ENCODE peak calls at places on chromosomes 5 and 9, in four cellular contexts. Z, K, O and D are unnamed samples.

GRCh38 chr5:156420665-156421064 is 93.7 kb downstream of the SGCD start:
- DNase-seq in K (peak), O (no peak), Z (no peak), D (no peak)

GRCh38 chr9:99433555-99433954 is 211.5 kb downstream of the SEC61B start:
- DNase-seq in K (peak), Z (peak), O (peak), D (no peak)

GRCh38 chr5:178466342-178466741 is 123.9 kb downstream of the COL23A1 start:
- DNase-seq in O (no peak), K (no peak), Z (no peak), D (no peak)

GRCh38 chr9:133468374-133468773 is 8.6 kb downstream of the CACFD1 start:
- DNase-seq in Z (no peak), O (no peak), K (no peak), D (no peak)

GRCh38 chr5:124663101-124663506 is 83.3 kb downstream of the ZNF608 start:
- DNase-seq in Z (no peak), O (no peak), K (no peak), D (no peak)

GRCh38 chr5:51383494-51384081 is 340 bp downstream of the ISL1 start:
- DNase-seq in Z (no peak), O (no peak), K (no peak), D (no peak)

GRCh38 chr9:65405253-65405652 is 120.2 kb upstream of the FOXD4L5 start:
- DNase-seq in Z (no peak), K (no peak), O (no peak), D (no peak)

GRCh38 chr5:132655821-132656773 is 1.9 kb upstream of the IL13 start:
- DNase-seq in Z (no peak), K (no peak), O (no peak), D (no peak)

GRCh38 chr9:7075154-7075553 is 317.4 kb downstream of the KDM4C start:
- DNase-seq in O (no peak), Z (no peak), K (no peak), D (no peak)

GRCh38 chr5:83701886-83702285 is 18.8 kb downstream of the HAPLN1 start:
- DNase-seq in K (peak), O (no peak), Z (no peak), D (no peak)

GRCh38 chr5:113246371-113246870 is 188.4 kb downstream of the TSSK1B start:
- DNase-seq in Z (peak), K (no peak), O (no peak), D (no peak)

GRCh38 chr5:142826741-142827492 is 56.7 kb downstream of the ARHGAP26 start:
- DNase-seq in O (peak), Z (no peak), K (peak), D (peak)

GRCh38 chr5:169607882-169608281 is 24.3 kb downstream of the SPDL1 start:
- DNase-seq in O (no peak), Z (no peak), K (no peak), D (no peak)

GRCh38 chr9:92561374-92562329 is 25.9 kb upstream of the ECM2 start:
- DNase-seq in K (peak), Z (no peak), O (no peak), D (no peak)

GRCh38 chr5:120150770-120151169 is 313.3 kb upstream of the PRR16 start:
- DNase-seq in K (no peak), O (no peak), Z (no peak), D (no peak)

GRCh38 chr5:93433422-93433821 is 147.6 kb downstream of the NR2F1-AS1 start:
- DNase-seq in K (peak), Z (peak), O (no peak), D (no peak)

GRCh38 chr9:16217933-16218830 is 652.3 kb downstream of the BNC2 start:
- DNase-seq in Z (no peak), O (no peak), K (no peak), D (no peak)

GRCh38 chr5:30845194-30845593 is 348.3 kb upstream of the CDH6 start:
- DNase-seq in K (no peak), Z (no peak), O (no peak), D (no peak)

GRCh38 chr9:127723013-127723412 is 7.1 kb downstream of the TTC16 start:
- DNase-seq in Z (no peak), K (no peak), O (no peak), D (no peak)

GRCh38 chr5:154352960-154353548 is 92.7 kb upstream of the SAP30L start:
- DNase-seq in K (no peak), Z (no peak), O (no peak), D (no peak)

GRCh38 chr5:156120777-156121176 is 206.2 kb upstream of the SGCD start:
- DNase-seq in O (no peak), Z (no peak), K (no peak), D (no peak)

GRCh38 chr5:140145818-140146522 is 20.2 kb downstream of the IGIP start:
- DNase-seq in K (peak), O (peak), Z (no peak), D (no peak)

GRCh38 chr5:162107591-162107990 is 40.0 kb downstream of the GABRG2 start:
- DNase-seq in K (no peak), Z (no peak), O (no peak), D (no peak)

GRCh38 chr9:121637441-121638222 is 13.8 kb upstream of the DAB2IP start:
- DNase-seq in K (peak), O (no peak), Z (no peak), D (no peak)

GRCh38 chr5:96984506-96985192 is 48.8 kb downstream of the LNPEP start:
- DNase-seq in O (no peak), Z (no peak), K (peak), D (no peak)

GRCh38 chr9:115006660-115007059 is 76.3 kb upstream of the TNFSF8 start:
- DNase-seq in Z (peak), K (peak), O (no peak), D (no peak)

GRCh38 chr5:170338272-170338671 is 40.7 kb upstream of the LCP2 start:
- DNase-seq in Z (no peak), K (no peak), O (no peak), D (peak)

GRCh38 chr9:36967997-36968396 is 66.1 kb downstream of the PAX5 start:
- DNase-seq in K (no peak), Z (no peak), O (no peak), D (no peak)

GRCh38 chr9:131277673-131278420 is 1.5 kb upstream of the FAM78A start:
- DNase-seq in K (peak), Z (no peak), O (peak), D (peak)

GRCh38 chr5:15320896-15321295 is 179.1 kb upstream of the FBXL7 start:
- DNase-seq in Z (no peak), O (no peak), K (no peak), D (no peak)

DNA sequence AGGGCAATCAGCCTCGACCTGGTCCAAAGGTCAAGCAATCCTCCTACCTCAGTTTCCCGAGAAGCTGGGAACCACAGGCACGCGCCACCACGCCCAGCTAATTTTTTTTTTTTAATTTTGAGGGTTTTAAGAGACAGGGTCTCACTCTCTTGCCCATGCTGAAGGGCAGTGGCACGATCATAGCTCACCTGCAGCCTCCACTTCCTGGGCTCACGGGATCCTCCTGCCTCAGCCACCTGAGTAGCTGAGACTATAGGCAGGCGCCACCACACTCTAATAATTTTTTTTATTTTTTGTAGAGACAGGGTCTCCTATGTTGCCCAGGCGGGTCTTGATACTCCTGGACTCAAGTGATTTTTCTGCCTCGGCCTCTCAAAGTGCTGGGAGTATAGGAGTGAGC is 1.6 kb downstream of the UIMC1 start:
- DNase-seq in Z (no peak), O (no peak), K (no peak), D (no peak)
- H3K4me3 ChIP-seq in Z (peak), O (no peak), K (no peak), D (peak)

GRCh38 chr9:34492051-34492450 is 30.7 kb downstream of the ENHO start:
- DNase-seq in O (no peak), K (no peak), Z (no peak), D (no peak)
- H3K4me3 ChIP-seq in O (no peak), K (no peak), Z (no peak), D (no peak)

GRCh38 chr5:2741946-2742345 is 9.5 kb downstream of the IRX2 start:
- DNase-seq in K (no peak), Z (no peak), O (no peak), D (no peak)

GRCh38 chr5:2738700-2739359 is 12.6 kb downstream of the IRX2 start:
- DNase-seq in O (no peak), K (no peak), Z (no peak), D (no peak)

GRCh38 chr5:2739360-2740050 is 12.0 kb downstream of the IRX2 start:
- DNase-seq in K (no peak), O (no peak), Z (no peak), D (no peak)

GRCh38 chr5:2740849-2741555 is 10.5 kb downstream of the IRX2 start:
- DNase-seq in Z (no peak), K (no peak), O (no peak), D (no peak)

DNA sequence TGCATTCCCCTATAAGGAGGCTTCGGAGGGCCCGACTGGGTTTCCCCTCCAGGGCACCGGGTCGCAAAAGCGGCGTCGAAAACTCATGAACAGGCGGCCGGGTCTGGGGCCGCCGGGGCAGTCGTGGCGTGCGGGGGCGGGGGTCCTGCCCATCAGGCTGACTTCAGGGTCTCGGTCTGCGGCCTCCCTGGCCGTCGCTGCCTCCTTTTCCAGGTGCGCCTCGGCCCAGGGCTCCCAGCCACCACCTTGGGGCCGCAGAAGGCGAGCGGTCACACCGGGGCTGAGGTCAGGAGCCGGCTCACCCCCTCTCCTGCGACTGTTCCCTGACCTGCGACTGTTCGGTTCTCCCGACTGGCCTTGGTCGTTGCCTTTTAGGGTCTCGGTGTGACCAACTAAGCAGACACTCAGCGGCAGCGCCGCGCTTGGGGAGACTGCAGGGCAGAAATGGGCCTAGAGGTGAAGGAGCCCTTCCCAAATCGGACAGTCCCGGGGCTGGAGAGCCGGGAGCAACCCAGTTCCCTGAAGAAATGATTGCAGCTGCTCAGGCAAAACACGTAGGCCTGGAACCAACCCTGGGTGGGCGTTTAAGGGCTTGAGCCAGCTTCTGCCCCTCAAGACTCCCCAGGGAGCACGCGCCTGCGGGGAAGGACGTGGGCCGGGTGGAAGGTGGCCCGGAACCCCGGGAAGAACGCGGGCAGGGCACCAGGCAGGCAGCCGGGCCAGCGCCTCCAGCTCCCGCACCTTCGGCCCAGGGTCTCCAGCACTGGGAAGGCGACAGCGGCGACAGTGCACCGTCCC is 11.2 kb downstream of the IRX2 start:
- DNase-seq in K (no peak), O (no peak), Z (no peak), D (no peak)
- H3K4me3 ChIP-seq in K (no peak), O (no peak), Z (peak), D (no peak)

DNA sequence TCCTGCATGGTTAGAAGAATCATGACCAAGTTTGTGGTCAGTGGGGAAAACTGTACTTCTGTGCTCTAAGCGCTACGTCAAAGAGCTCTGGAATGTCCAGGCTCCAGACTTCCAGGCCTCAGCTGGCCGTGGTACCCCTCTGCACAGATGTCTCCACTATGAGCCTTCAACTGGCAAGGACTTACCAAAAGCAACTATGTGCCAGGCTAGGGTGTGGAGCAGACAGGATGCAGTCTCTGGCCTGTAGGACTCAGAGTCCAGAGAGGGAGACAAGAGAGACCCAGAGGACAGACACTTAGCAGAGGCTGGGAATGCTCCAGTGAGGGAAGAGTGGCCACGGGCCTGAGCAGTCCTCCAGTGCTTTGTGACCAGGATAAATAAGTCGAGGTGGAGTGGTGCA is 31.0 kb upstream of the TCF7 start:
- DNase-seq in Z (no peak), K (peak), O (no peak), D (no peak)
- H3K4me3 ChIP-seq in Z (no peak), K (no peak), O (no peak), D (no peak)

GRCh38 chr5:172877496-172878260 is 43.6 kb downstream of the ERGIC1 start:
- DNase-seq in O (no peak), Z (no peak), K (no peak), D (no peak)

GRCh38 chr5:172879434-172879828 is 45.4 kb downstream of the ERGIC1 start:
- DNase-seq in O (no peak), Z (no peak), K (no peak), D (no peak)

GRCh38 chr5:172875372-172876279 is 41.6 kb downstream of the ERGIC1 start:
- DNase-seq in Z (no peak), O (no peak), K (no peak), D (peak)

GRCh38 chr5:172881691-172882370 is 47.8 kb downstream of the ERGIC1 start:
- DNase-seq in K (peak), O (no peak), Z (no peak), D (no peak)

DNA sequence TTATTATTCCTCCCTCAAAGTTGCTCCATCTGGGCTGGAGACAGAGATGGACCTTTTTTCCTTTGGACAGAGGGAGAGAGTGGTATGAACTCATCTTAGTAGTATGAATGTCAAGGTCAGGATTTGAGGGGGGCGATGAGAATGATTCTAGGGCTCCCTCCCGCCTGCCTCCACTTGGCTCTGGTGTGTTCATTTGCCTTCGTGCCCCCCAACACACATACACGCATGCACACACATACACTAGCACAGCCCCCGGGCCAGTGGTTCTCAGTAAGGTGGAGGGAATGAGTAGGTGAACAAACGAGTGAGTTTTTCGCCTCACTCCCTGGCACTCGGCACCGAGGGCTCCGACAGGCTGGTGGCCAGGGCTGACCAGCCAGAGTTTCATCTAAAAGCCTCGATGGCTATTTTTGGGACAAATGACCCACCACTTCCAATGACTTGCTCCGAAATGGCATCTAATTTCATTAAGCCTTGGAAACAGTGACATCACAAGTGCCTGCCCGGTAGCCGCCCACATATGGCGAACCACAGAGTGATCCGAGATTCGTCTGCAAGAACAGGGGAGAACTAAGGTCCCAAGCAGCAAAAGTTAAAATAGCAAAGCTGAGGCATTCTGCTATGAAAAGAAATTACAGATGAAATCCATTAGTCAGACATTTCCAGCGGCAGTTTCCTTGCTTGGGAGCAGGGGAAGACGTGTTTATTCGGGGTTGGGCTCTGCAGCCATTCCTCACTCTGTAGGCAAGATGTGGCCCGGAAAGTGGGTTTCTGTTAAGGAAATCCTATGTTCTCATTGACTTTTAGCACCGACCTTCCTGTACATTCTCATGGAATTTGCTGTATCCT is 44.8 kb downstream of the ERGIC1 start:
- DNase-seq in K (peak), Z (no peak), O (no peak), D (no peak)
- H3K4me3 ChIP-seq in K (no peak), Z (no peak), O (no peak), D (no peak)

GRCh38 chr9:105535920-105536668 is 21.8 kb upstream of the FKTN start:
- DNase-seq in O (no peak), Z (no peak), K (no peak), D (no peak)
- H3K4me3 ChIP-seq in O (no peak), Z (no peak), K (no peak), D (no peak)

GRCh38 chr9:76957258-76957657 is 51.3 kb upstream of the PRUNE2 start:
- DNase-seq in Z (no peak), O (no peak), K (no peak), D (no peak)
- H3K4me3 ChIP-seq in Z (no peak), O (no peak), K (no peak), D (no peak)